ENCODE peak calls at places on chromosomes 11 and 22, in four cellular contexts. B, Y, D and L are unnamed samples. For H3K36me3, the result is how much of the 10 kb centered on the place peaks cover.

GRCh38 chr11:129591527-129591926 is 215.9 kb downstream of the BARX2 start:
- DNase-seq in B (no peak), Y (no peak), D (no peak), L (no peak)

GRCh38 chr11:46570790-46571398 is 22.9 kb downstream of the AMBRA1 start:
- DNase-seq in B (no peak), Y (no peak), D (no peak), L (no peak)

GRCh38 chr11:10418259-10418949 is 36.7 kb upstream of the AMPD3 start:
- DNase-seq in B (no peak), Y (no peak), D (no peak), L (no peak)

GRCh38 chr22:25564979-25565677 is 653 bp downstream of the GRK3 start:
- DNase-seq in B (no peak), Y (no peak), D (peak), L (no peak)

GRCh38 chr11:69003866-69004311 is 9.2 kb downstream of the MRGPRF start:
- DNase-seq in B (no peak), Y (no peak), D (no peak), L (no peak)

GRCh38 chr11:61682093-61682732 is 2.0 kb downstream of the DAGLA start:
- DNase-seq in B (no peak), Y (peak), D (no peak), L (no peak)

GRCh38 chr11:58685973-58686720 is 45.6 kb downstream of the GLYAT start:
- DNase-seq in B (no peak), Y (no peak), D (no peak), L (no peak)

GRCh38 chr11:8331767-8332166 is 68.1 kb upstream of the LMO1 start:
- DNase-seq in B (no peak), Y (peak), D (no peak), L (no peak)

GRCh38 chr11:120384476-120384875 is 48.3 kb downstream of the ARHGEF12 start:
- DNase-seq in B (no peak), Y (no peak), D (no peak), L (no peak)

GRCh38 chr11:32266611-32267010 is 168.7 kb downstream of the WT1 start:
- DNase-seq in B (no peak), Y (no peak), D (no peak), L (no peak)

GRCh38 chr11:47917643-47918369 is 62.6 kb upstream of the PTPRJ start:
- DNase-seq in B (peak), Y (peak), D (peak), L (no peak)

GRCh38 chr11:25576320-25576719 is 755.6 kb upstream of the ANO3 start:
- DNase-seq in B (no peak), Y (no peak), D (no peak), L (no peak)

GRCh38 chr22:37560682-37561208 is 465 bp downstream of the CDC42EP1 start:
- DNase-seq in B (no peak), Y (no peak), D (no peak), L (no peak)

GRCh38 chr11:69909561-69910518 is 90.6 kb upstream of the FGF3 start:
- DNase-seq in B (no peak), Y (no peak), D (peak), L (no peak)

GRCh38 chr11:33942954-33943353 is 51.1 kb upstream of the LMO2 start:
- DNase-seq in B (peak), Y (peak), D (peak), L (no peak)

GRCh38 chr11:64834723-64835615 is 9.5 kb downstream of the CDC42BPG start:
- DNase-seq in B (no peak), Y (no peak), D (no peak), L (no peak)

GRCh38 chr22:20099099-20099711 is 16.7 kb upstream of the RANBP1 start:
- DNase-seq in B (no peak), Y (no peak), D (no peak), L (no peak)

GRCh38 chr22:20095521-20095920 is 15.5 kb downstream of the DGCR8 start:
- DNase-seq in B (no peak), Y (no peak), D (no peak), L (no peak)

GRCh38 chr22:20094158-20094807 is 14.2 kb downstream of the DGCR8 start:
- DNase-seq in B (no peak), Y (no peak), D (no peak), L (no peak)

GRCh38 chr22:20093437-20093836 is 13.4 kb downstream of the DGCR8 start:
- DNase-seq in B (no peak), Y (no peak), D (no peak), L (no peak)

DNA sequence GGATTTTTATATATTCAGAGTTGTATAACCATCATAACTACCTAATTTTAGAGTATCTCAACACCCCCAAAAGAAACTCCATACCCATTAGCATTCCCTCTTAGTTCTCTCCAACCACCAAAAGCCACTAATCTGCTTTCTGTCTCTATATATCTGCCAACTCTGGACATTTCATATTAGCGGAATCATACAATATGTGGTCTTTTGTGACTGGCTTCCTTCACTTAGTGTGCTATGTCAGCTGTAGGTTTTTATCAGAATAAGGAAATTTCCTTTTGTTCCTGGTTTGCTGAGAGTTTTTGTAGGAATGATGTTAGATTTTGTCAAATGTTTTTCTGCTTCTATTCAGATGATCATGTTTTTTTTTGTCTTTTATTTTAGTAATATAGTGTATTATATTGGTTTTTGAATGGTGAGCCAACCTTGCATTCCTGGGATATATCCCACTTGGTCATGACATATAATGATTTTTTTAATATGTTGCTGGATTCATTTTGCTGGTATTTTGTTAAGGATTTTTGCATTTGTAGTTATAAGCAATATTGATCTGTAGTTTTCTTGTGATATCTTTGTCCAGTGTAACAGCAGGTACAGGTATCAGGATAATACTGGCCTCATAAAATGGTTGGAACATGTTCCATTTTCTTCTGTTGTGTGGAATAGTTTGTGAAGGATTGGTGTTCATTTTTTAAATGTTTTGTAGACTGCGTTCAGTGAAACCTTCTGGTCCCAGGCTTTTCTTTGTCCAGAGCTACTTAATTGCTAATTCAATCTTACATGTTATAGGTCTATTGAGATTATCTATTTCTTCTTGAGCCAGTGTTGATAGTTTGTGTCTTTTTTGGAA is 16.8 kb downstream of the DGCR8 start:
- DNase-seq in B (no peak), Y (no peak), D (no peak), L (no peak)
- H3K36me3 ChIP-seq in B (half or more), Y (half or more), D (half or more), L (under half)

GRCh38 chr22:43993072-43993760 is 30.9 kb upstream of the PARVB start:
- DNase-seq in B (peak), Y (peak), D (peak), L (peak)

GRCh38 chr22:43995057-43995685 is 28.9 kb upstream of the PARVB start:
- DNase-seq in B (no peak), Y (no peak), D (no peak), L (no peak)

GRCh38 chr22:43995798-43996169 is 28.3 kb upstream of the PARVB start:
- DNase-seq in B (no peak), Y (no peak), D (no peak), L (no peak)

GRCh38 chr22:43994006-43994405 is 30.1 kb upstream of the PARVB start:
- DNase-seq in B (no peak), Y (no peak), D (no peak), L (no peak)

DNA sequence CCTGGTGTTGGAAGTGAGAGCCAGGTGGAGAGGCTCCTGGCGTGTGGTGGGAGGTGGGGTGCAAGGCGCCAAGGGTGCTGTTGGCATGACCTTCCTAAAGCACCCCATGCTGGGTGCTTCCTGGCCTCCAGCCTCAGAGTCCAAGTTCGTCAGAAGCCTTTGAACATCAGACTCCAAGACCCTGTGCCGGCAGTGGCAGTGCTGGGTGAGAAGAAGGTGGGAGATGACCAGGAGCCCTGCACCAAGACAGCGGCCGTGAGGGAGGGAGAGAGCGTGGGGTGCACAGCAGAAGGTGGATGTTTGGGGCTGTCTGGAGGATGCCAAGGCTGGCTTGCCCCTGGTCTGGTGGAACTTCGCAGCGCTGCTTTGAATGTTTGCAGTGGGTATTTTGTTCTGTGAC is 29.7 kb upstream of the PARVB start:
- DNase-seq in B (no peak), Y (no peak), D (no peak), L (no peak)
- H3K36me3 ChIP-seq in B (half or more), Y (half or more), D (half or more), L (under half)

DNA sequence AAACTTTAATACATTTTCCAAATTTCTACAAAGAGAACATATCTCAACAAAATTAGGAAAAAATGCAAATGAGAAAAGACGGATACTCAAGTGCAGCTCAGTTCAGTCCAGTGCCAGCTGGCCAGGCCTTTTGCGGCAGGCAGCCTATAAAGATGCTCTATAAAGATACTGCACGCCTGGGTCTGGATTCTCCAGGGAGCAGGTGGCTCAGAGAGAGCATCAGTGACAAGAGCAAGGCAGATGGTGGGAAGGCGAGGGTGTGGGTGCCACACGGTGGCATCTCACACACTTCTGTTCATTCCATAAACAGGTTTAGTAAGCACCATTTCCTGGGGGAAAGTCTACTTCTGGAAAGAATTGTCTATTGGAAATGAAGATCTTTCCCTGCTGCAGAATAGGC is 18.1 kb upstream of the SCN3B start:
- DNase-seq in B (no peak), Y (no peak), D (no peak), L (no peak)
- H3K36me3 ChIP-seq in B (under half), Y (under half), D (under half), L (under half)

GRCh38 chr11:111852103-111852502 is 19.3 kb downstream of the ALG9 start:
- DNase-seq in B (no peak), Y (no peak), D (no peak), L (no peak)

GRCh38 chr11:111851067-111851466 is 20.3 kb downstream of the ALG9 start:
- DNase-seq in B (no peak), Y (no peak), D (no peak), L (no peak)

GRCh38 chr11:111846640-111847039 is 24.7 kb downstream of the ALG9 start:
- DNase-seq in B (no peak), Y (peak), D (no peak), L (no peak)

GRCh38 chr11:111851636-111852035 is 19.7 kb downstream of the ALG9 start:
- DNase-seq in B (no peak), Y (no peak), D (peak), L (no peak)

DNA sequence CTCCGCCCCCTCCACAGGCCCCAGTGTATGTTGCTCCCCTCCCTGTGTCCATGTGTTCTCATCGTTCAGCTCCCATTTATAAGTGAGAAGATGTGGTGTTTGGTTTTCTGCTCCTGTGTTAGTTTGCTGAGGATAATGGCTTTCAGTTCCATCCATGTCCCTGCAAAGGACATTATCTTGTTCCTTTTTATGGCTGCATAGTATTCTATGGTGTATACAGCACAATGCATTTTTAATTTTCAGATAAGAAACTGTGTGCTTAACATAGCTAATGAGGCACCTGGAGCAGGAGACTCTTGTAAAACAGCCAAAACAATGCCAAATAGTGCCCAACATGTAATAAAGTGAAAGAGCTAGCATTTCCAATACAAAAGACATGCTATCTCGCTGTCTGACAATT is 21.8 kb downstream of the ALG9 start:
- DNase-seq in B (no peak), Y (no peak), D (no peak), L (no peak)
- H3K36me3 ChIP-seq in B (half or more), Y (under half), D (under half), L (under half)

DNA sequence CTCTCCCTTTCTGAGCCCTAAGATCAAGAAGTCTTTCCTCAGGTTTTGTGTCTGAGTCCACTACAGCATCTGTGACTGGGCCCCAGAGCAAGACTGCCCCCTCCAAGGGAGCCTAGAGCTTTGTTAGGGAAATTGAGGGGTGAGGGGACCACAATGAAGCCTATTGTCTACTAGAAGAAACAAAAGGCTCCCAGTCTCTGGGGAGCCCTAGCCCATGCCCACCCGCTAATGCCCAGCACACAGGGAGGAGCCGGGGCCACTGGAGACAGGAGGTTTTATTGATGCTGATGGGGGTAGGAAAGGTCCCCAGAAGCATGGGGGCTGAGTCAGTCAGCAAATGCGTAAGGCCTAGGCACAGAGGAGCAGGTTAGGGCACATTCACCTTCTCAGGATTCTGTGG is 14.0 kb downstream of the RHOG start:
- DNase-seq in B (no peak), Y (no peak), D (no peak), L (no peak)
- H3K36me3 ChIP-seq in B (half or more), Y (under half), D (half or more), L (under half)

GRCh38 chr11:79192836-79193235 is 248.0 kb downstream of the TENM4 start:
- DNase-seq in B (no peak), Y (no peak), D (no peak), L (no peak)

GRCh38 chr11:79185351-79185750 is 255.5 kb downstream of the TENM4 start:
- DNase-seq in B (no peak), Y (no peak), D (no peak), L (no peak)

GRCh38 chr11:79193663-79194062 is 247.2 kb downstream of the TENM4 start:
- DNase-seq in B (no peak), Y (no peak), D (no peak), L (no peak)

GRCh38 chr11:79189055-79189454 is 251.8 kb downstream of the TENM4 start:
- DNase-seq in B (no peak), Y (no peak), D (no peak), L (no peak)

DNA sequence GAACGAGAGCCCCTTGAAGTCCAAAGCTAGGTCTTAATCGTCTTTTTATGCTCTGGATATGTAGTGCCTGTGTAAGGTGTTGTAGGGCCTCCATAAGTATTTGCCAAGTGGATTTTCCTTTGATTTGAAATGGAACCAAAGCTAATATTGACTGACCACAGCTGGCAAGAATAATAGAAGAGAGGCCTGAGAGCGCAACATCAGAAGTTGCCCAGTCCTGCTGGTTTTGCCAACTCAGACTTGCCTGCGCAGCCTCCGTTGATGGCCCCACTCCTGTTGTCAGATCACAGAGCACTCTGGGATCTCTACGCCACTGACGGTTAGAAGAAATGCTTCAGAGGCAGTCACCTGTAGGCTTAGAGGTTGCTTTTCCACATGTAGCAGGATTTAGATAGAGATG is 251.2 kb downstream of the TENM4 start:
- DNase-seq in B (no peak), Y (no peak), D (no peak), L (no peak)
- H3K36me3 ChIP-seq in B (under half), Y (under half), D (under half), L (under half)

DNA sequence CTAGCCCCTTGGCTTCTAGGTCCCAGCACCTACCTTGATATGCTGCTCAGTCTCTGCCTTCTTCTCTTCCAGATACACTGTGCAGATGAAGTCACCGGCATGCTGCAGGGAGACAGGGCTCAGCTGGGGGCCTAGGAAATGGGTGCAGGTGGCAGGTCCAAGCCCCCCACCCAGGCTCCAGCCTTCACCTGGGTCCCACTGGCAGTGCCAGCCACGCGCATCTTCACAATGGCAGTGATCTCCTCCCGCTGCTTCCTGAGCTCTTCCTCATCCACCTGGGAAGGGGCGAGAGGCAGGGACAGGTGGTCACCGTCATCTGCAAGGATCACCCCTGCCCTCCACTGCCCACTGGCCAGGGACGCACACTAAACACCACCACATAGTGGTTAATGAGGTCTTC is 21.1 kb upstream of the PDE2A start:
- DNase-seq in B (no peak), Y (no peak), D (no peak), L (no peak)
- H3K36me3 ChIP-seq in B (half or more), Y (half or more), D (half or more), L (half or more)

DNA sequence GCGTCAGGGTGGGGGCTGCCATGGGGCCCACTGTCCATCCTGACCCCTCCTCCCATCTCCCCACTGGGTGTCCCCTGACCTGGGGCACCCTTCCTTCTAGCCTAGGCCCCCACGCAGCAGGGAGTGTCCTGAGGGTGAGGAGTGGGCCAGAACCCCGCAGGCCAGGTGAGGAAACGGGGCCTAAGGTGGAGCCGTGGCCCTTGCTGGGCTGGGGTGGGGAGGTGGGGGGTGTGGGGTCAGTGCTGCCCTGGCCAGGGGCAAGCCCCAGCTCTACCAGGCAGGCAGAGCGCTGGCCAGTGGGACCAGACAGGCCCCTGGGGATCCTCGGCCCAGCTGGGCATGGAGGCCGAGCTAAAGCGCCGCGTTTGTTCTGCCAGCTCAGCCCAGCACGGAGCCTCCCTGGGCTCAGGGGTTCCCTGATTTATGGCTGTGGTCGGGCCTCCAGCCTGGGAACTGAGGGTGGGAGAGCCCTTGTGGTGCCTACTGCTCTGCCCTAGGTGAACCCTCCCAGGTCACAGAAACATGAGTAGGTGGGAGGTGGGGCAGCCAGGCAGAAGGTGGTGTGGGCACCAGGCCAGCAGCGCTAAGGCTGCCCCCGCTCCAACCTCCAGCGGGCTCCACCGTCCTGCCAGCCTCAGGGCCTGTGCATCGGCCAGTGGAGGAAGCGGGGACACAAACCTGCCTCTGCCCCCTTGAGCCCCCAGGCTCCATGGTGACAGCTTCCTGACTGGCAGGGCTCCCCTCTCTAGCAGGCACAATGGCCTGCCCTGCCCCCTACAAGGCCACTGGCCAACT is 22.4 kb downstream of the TRMU start:
- DNase-seq in B (no peak), Y (no peak), D (no peak), L (no peak)
- H3K36me3 ChIP-seq in B (half or more), Y (under half), D (under half), L (under half)

DNA sequence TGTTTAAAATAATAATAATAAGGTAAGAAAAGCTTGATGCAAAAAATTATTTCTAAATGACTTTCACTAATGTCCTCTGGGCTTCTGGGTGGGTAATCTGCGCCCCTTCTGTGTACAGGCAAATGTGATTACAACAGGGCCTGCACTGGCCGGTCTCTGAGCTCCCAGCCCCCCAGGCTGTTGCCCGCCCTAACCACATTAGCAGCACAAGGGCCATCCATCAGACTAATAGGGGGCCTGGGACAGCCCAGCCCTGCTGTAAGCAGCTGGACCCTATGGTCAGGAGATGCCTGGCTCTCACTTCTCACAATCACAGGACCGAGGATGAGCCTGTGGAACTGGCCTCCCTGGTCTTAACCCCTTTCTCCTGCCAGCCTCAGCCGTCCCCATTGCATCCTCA is 388.4 kb downstream of the BUD13 start:
- DNase-seq in B (no peak), Y (no peak), D (no peak), L (no peak)
- H3K36me3 ChIP-seq in B (under half), Y (under half), D (under half), L (under half)